ENCODE peak calls at places on chromosomes 1 and 21, in five cellular contexts. One of them, this sample, is unnamed.
A peak's percentile ranks its signal among the peaks of the same experiment; 100 is the strongest.

GRCh38 chr1:169892819-169893644 is 664 bp downstream of the SCYL3 start:
- DNase-seq in GM23248: peak; percentile 61
- DNase-seq in HCT116: no peak
- DNase-seq in PC-3: no peak
- DNase-seq in SK-N-SH: no peak
- DNase-seq in this sample: peak; percentile 11

GRCh38 chr1:20931930-20932436 is 144.9 kb upstream of the HP1BP3 start:
- DNase-seq in PC-3: no peak
- DNase-seq in SK-N-SH: no peak
- DNase-seq in GM23248: no peak
- DNase-seq in HCT116: no peak
- DNase-seq in this sample: no peak

GRCh38 chr1:51627672-51628071 is 10.8 kb downstream of the OSBPL9 start:
- DNase-seq in PC-3: peak; percentile 59
- DNase-seq in SK-N-SH: peak; percentile 38
- DNase-seq in GM23248: peak; percentile 75
- DNase-seq in HCT116: no peak
- DNase-seq in this sample: peak; percentile 49

GRCh38 chr1:203281851-203282661 is 23.3 kb upstream of the BTG2 start:
- DNase-seq in HCT116: no peak
- DNase-seq in SK-N-SH: no peak
- DNase-seq in PC-3: no peak
- DNase-seq in GM23248: no peak
- DNase-seq in this sample: no peak

GRCh38 chr1:247147781-247148180 is 24.0 kb downstream of the ZNF124 start:
- DNase-seq in HCT116: no peak
- DNase-seq in GM23248: no peak
- DNase-seq in PC-3: no peak
- DNase-seq in SK-N-SH: no peak
- DNase-seq in this sample: no peak

GRCh38 chr1:229139320-229139719 is 131.6 kb upstream of the RAB4A start:
- DNase-seq in SK-N-SH: no peak
- DNase-seq in HCT116: no peak
- DNase-seq in GM23248: no peak
- DNase-seq in PC-3: no peak
- DNase-seq in this sample: no peak

GRCh38 chr21:46104104-46104503 is 6.2 kb downstream of the COL6A2 start:
- DNase-seq in PC-3: no peak
- DNase-seq in HCT116: no peak
- DNase-seq in GM23248: no peak
- DNase-seq in SK-N-SH: no peak
- DNase-seq in this sample: no peak

GRCh38 chr1:62732327-62732726 is 44.1 kb upstream of the DOCK7 start:
- DNase-seq in HCT116: no peak
- DNase-seq in SK-N-SH: no peak
- DNase-seq in PC-3: no peak
- DNase-seq in GM23248: peak; percentile 20
- DNase-seq in this sample: no peak

GRCh38 chr1:101833312-101833711 is 163.4 kb downstream of the OLFM3 start:
- DNase-seq in GM23248: no peak
- DNase-seq in HCT116: no peak
- DNase-seq in SK-N-SH: no peak
- DNase-seq in PC-3: no peak
- DNase-seq in this sample: no peak

GRCh38 chr1:31648633-31649032 is 4.0 kb upstream of the PEF1 start:
- DNase-seq in HCT116: no peak
- DNase-seq in SK-N-SH: no peak
- DNase-seq in GM23248: peak; percentile 36
- DNase-seq in PC-3: no peak
- DNase-seq in this sample: no peak

GRCh38 chr1:33617451-33617850 is 145.0 kb downstream of the ZSCAN20 start:
- DNase-seq in SK-N-SH: no peak
- DNase-seq in PC-3: no peak
- DNase-seq in GM23248: no peak
- DNase-seq in HCT116: no peak
- DNase-seq in this sample: no peak

GRCh38 chr1:84089470-84090261 is 54.4 kb upstream of the PRKACB start:
- DNase-seq in PC-3: peak; percentile 96
- DNase-seq in GM23248: peak; percentile 51
- DNase-seq in HCT116: peak; percentile 77
- DNase-seq in SK-N-SH: no peak
- DNase-seq in this sample: no peak

GRCh38 chr1:54229281-54229891 is 29.4 kb downstream of the MRPL37 start:
- DNase-seq in HCT116: peak; percentile 21
- DNase-seq in PC-3: peak; percentile 67
- DNase-seq in SK-N-SH: peak; percentile 62
- DNase-seq in GM23248: peak; percentile 64
- DNase-seq in this sample: no peak

GRCh38 chr1:162541619-162542141 is 19.8 kb upstream of the UAP1 start:
- DNase-seq in GM23248: peak; percentile 98
- DNase-seq in HCT116: peak; percentile 47
- DNase-seq in SK-N-SH: no peak
- DNase-seq in PC-3: peak; percentile 99
- DNase-seq in this sample: no peak

GRCh38 chr1:160629286-160630210 is 17.3 kb downstream of the SLAMF1 start:
- DNase-seq in GM23248: no peak
- DNase-seq in SK-N-SH: no peak
- DNase-seq in PC-3: no peak
- DNase-seq in HCT116: no peak
- DNase-seq in this sample: no peak

GRCh38 chr21:26127918-26128317 is 42.7 kb downstream of the APP start:
- DNase-seq in HCT116: no peak
- DNase-seq in PC-3: peak; percentile 46
- DNase-seq in SK-N-SH: no peak
- DNase-seq in GM23248: peak; percentile 81
- DNase-seq in this sample: no peak

DNA sequence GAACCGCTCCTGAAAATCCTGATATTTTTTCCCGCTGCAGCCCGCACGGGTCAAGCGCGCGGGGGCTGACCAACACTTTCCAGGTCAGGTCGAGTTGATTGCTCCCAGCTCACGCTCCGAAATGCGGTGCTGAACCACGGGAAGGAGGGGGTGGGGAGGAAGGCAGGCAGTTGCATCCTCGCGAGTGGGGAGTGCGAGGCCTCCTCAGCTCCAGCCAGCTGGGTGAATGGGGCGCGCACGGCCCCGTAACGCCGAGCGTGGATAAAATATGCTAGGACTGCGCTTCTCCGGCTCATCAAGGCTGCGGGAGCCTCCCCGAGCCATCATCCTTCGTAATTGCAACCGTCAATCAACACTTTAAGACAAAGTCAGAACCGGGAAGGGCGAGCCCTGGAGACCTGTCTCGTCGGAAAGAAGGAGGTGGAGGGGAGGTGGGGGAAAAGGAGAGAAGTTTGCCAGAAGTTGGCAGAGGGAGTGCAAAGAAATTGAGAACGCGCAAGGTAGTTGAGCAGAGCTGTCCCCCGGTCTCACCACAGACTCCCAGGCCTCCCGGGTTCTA is 8.0 kb downstream of the NR5A2 start:
- DNase-seq in PC-3: no peak
- DNase-seq in SK-N-SH: no peak
- DNase-seq in HCT116: no peak
- DNase-seq in GM23248: peak; percentile 17
- DNase-seq in this sample: peak; percentile 55
- H3K9ac ChIP-seq in PC-3: no peak overlapping the region
- H3K9ac ChIP-seq in SK-N-SH: no peak overlapping the region
- H3K9ac ChIP-seq in HCT116: no peak overlapping the region
- H3K9ac ChIP-seq in GM23248: no peak overlapping the region
- H3K9ac ChIP-seq in this sample: no peak overlapping the region

DNA sequence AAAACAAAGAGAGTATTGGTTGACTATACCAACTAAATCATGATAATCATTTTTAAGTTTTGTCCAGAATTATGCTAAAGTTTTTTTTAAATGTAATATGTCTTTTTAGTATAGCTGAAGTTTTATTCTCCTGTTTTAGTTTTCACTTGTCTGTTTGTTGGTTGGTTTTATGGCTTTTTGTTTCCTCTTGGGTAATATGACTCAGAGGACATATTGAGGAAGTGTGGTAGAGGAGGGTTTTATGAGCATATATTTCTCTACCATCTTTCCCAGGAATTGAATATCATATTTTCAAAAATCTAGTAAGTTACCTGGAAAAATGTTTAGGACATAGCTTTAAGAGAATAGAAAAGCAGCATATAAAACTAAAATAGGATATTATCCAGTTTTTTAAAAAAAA is 68.6 kb upstream of the MCOLN3 start:
- DNase-seq in SK-N-SH: no peak
- DNase-seq in PC-3: peak; percentile 58
- DNase-seq in GM23248: peak; percentile 37
- DNase-seq in HCT116: no peak
- DNase-seq in this sample: no peak
- TF ChIP-seq EZH2phosphoT487 in SK-N-SH: no peak
- TF ChIP-seq EZH2phosphoT487 in PC-3: no peak
- TF ChIP-seq EZH2phosphoT487 in GM23248: no peak
- TF ChIP-seq EZH2phosphoT487 in HCT116: no peak
- TF ChIP-seq EZH2phosphoT487 in this sample: no peak

DNA sequence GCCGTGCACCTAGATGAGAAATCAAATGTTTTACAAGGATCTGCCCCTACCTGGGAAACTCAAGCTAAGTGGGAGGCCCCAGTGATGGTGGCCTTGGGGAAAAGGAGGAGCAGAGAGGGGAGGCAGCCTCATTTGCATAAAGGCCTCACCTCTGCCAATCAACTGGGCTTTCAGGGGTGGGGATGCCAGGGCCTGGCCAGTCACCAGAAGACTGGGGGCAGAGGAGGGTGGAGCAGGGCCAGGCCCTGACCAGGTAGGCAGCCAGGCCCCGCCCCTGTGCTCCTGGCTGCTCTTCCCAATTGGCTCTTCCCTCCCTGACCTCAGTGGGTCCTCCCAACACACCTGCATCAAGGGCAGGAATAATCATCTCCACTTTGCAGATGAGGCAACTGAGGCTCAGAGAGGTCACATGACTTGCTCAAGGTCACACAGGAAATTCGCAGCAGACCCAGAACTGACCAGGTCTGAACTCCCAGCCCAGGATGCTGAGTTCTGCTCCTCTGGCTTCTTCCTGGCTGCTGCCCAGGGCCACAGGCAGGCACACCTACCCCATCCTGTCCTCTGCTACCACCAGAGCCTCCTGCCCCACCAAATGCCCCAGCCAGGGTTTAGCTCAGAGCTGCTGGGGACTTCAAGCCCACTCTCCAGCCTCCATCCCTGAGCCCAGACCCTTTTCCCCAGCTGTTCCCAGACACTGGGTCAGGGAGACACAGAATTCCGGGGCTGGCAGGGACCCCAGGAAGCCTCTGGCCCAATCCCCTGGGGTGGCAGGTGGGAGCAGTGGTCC is 677.9 kb downstream of the MATN1 start:
- DNase-seq in GM23248: no peak
- DNase-seq in SK-N-SH: no peak
- DNase-seq in PC-3: no peak
- DNase-seq in HCT116: no peak
- DNase-seq in this sample: no peak
- H3K9ac ChIP-seq in GM23248: no peak overlapping the region
- H3K9ac ChIP-seq in SK-N-SH: no peak overlapping the region
- H3K9ac ChIP-seq in PC-3: no peak overlapping the region
- H3K9ac ChIP-seq in HCT116: no peak overlapping the region
- H3K9ac ChIP-seq in this sample: no peak overlapping the region

GRCh38 chr1:78758493-78758892 is 108.9 kb downstream of the IFI44 start:
- DNase-seq in GM23248: no peak
- DNase-seq in SK-N-SH: no peak
- DNase-seq in PC-3: no peak
- DNase-seq in HCT116: no peak
- DNase-seq in this sample: no peak

GRCh38 chr1:78765489-78765888 is 115.9 kb downstream of the IFI44 start:
- DNase-seq in PC-3: no peak
- DNase-seq in SK-N-SH: no peak
- DNase-seq in HCT116: no peak
- DNase-seq in GM23248: no peak
- DNase-seq in this sample: no peak

GRCh38 chr1:78755986-78756385 is 106.4 kb downstream of the IFI44 start:
- DNase-seq in SK-N-SH: no peak
- DNase-seq in HCT116: no peak
- DNase-seq in PC-3: no peak
- DNase-seq in GM23248: no peak
- DNase-seq in this sample: no peak

GRCh38 chr1:78762113-78762512 is 112.5 kb downstream of the IFI44 start:
- DNase-seq in GM23248: no peak
- DNase-seq in SK-N-SH: no peak
- DNase-seq in HCT116: no peak
- DNase-seq in PC-3: no peak
- DNase-seq in this sample: no peak

DNA sequence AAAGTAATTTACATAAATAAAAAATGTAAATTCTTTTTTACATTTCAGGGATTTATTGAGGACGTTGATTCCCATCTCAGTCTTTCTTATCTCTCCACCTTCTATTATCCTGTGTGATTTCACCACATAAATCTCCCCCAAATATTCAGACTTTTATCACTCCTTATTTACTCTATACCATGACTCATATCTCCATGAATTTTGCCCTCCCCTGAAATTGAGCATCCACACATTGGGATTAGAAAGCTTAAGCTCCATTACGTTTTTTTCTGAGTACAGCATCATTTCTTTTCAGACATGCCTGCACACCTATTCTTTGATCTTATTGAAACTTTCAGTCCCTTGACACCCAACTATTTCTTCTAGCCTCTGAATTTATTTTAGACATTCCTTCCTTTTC is 111.2 kb downstream of the IFI44 start:
- DNase-seq in GM23248: peak; percentile 12
- DNase-seq in PC-3: peak; percentile 44
- DNase-seq in HCT116: no peak
- DNase-seq in SK-N-SH: no peak
- DNase-seq in this sample: no peak
- TF ChIP-seq EZH2phosphoT487 in GM23248: no peak
- TF ChIP-seq EZH2phosphoT487 in PC-3: no peak
- TF ChIP-seq EZH2phosphoT487 in HCT116: no peak
- TF ChIP-seq EZH2phosphoT487 in SK-N-SH: no peak
- TF ChIP-seq EZH2phosphoT487 in this sample: no peak

GRCh38 chr1:61183471-61184034 is 101.2 kb downstream of the NFIA start:
- DNase-seq in GM23248: peak; percentile 34
- DNase-seq in HCT116: no peak
- DNase-seq in PC-3: no peak
- DNase-seq in SK-N-SH: no peak
- DNase-seq in this sample: no peak

GRCh38 chr1:61186753-61187152 is 104.4 kb downstream of the NFIA start:
- DNase-seq in GM23248: peak; percentile 47
- DNase-seq in PC-3: no peak
- DNase-seq in SK-N-SH: no peak
- DNase-seq in HCT116: no peak
- DNase-seq in this sample: no peak

GRCh38 chr1:61184035-61184713 is 101.8 kb downstream of the NFIA start:
- DNase-seq in GM23248: peak; percentile 92
- DNase-seq in HCT116: no peak
- DNase-seq in PC-3: peak; percentile 56
- DNase-seq in SK-N-SH: peak; percentile 25
- DNase-seq in this sample: no peak

GRCh38 chr1:61182049-61182448 is 99.7 kb downstream of the NFIA start:
- DNase-seq in SK-N-SH: no peak
- DNase-seq in HCT116: no peak
- DNase-seq in PC-3: no peak
- DNase-seq in GM23248: peak; percentile 78
- DNase-seq in this sample: no peak

DNA sequence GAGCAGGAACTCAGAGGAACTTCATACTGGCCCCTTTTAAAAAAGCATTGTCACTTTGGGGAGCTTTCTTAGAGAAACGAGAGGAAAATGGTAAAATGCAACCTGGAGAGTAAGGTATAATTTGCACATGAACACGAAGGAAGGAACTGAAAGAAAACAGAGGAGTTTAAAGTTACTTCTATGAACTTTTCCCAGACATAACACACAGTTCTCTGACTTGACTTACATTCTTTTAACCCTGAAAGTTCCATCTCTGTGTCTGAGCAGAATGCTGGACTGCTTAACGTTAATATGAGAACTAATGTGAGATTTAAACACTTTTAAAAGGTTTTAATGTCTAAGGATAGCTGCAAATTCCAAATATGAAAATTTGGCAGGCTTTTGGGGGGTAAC is 102.3 kb downstream of the NFIA start:
- DNase-seq in SK-N-SH: no peak
- DNase-seq in PC-3: no peak
- DNase-seq in GM23248: no peak
- DNase-seq in HCT116: no peak
- DNase-seq in this sample: no peak
- H3K9ac ChIP-seq in SK-N-SH: no peak overlapping the region
- H3K9ac ChIP-seq in PC-3: no peak overlapping the region
- H3K9ac ChIP-seq in GM23248: peak overlapping the region; percentile 62
- H3K9ac ChIP-seq in HCT116: no peak overlapping the region
- H3K9ac ChIP-seq in this sample: no peak overlapping the region